ENCODE peak calls at places on chromosome 22, in four cellular contexts. V is H1, M is HepG2, B is GM12878. Q is an unnamed sample.

GRCh38 chr22:36954251-36955014 is 41.0 kb downstream of the CSF2RB start:
- DNase-seq in B (no peak), V (no peak), M (no peak), Q (no peak)

GRCh38 chr22:28900379-28900778 is 17.0 kb downstream of the ZNRF3 start:
- DNase-seq in V (no peak), M (no peak), B (no peak), Q (no peak)

GRCh38 chr22:19103881-19104821 is 18.1 kb downstream of the DGCR2 start:
- DNase-seq in V (no peak), B (no peak), M (no peak), Q (no peak)

GRCh38 chr22:49124588-49124987 is 703.1 kb downstream of the BRD1 start:
- DNase-seq in B (no peak), M (peak; percentile 63), V (no peak), Q (no peak)

GRCh38 chr22:26004477-26004876 is 164.8 kb upstream of the SEZ6L start:
- DNase-seq in V (no peak), B (no peak), M (no peak), Q (no peak)

GRCh38 chr22:46350646-46351045 is 15.1 kb downstream of the TRMU start:
- DNase-seq in M (no peak), V (no peak), B (no peak), Q (no peak)

GRCh38 chr22:49422668-49423067 is 405.0 kb downstream of the BRD1 start:
- DNase-seq in M (no peak), B (no peak), V (no peak), Q (no peak)

GRCh38 chr22:30304495-30305244 is 15.4 kb upstream of the CASTOR1 start:
- DNase-seq in V (no peak), B (no peak), M (no peak), Q (no peak)

GRCh38 chr22:46500201-46500600 is 37.2 kb downstream of the CELSR1 start:
- DNase-seq in B (no peak), M (no peak), V (peak; percentile 54), Q (peak; percentile 66)

GRCh38 chr22:29165336-29166060 is 40.2 kb upstream of the EMID1 start:
- DNase-seq in M (no peak), B (no peak), V (no peak), Q (no peak)

GRCh38 chr22:46150615-46151423 is 493 bp downstream of the PPARA start:
- DNase-seq in B (no peak), M (no peak), V (no peak), Q (no peak)

GRCh38 chr22:24926849-24927579 is 19.5 kb downstream of the LHFPL7 start:
- DNase-seq in M (no peak), B (no peak), V (no peak), Q (no peak)

GRCh38 chr22:29803190-29803589 is 34.9 kb downstream of the ASCC2 start:
- DNase-seq in M (no peak), V (no peak), B (no peak), Q (no peak)

GRCh38 chr22:49197500-49197899 is 630.2 kb downstream of the BRD1 start:
- DNase-seq in B (no peak), V (peak; percentile 17), M (no peak), Q (no peak)

GRCh38 chr22:24137595-24137994 is 43.7 kb upstream of the SUSD2 start:
- DNase-seq in B (no peak), V (no peak), M (no peak), Q (no peak)

GRCh38 chr22:19984201-19984753 is 32.3 kb downstream of the ARVCF start:
- DNase-seq in B (no peak), M (no peak), V (no peak), Q (no peak)

GRCh38 chr22:36565152-36565507 is 36.2 kb upstream of the EIF3D start:
- DNase-seq in V (no peak), M (no peak), B (no peak), Q (no peak)

GRCh38 chr22:30238661-30239420 is 7.7 kb downstream of the LIF start:
- DNase-seq in V (no peak), M (no peak), B (no peak), Q (no peak)

DNA sequence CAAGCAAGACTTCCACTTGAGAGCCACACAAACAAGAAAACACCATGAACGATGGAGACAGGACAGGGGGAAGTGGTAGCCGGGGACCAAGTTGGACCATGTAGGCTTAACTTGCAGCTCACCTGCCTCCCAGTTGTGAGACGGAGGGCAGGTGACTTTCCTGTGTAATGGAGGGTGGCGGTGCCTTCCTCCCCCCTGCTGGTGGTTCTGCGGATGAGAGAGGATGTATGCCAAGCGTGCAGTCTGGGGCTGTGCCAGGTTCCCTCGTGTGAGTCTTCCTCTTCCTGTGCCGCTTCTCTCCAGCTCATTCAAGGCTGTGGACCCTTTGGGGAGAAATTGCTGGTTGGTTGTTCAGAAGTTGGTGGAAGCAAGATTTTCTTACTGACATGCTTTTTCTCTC is 35.1 kb downstream of the MPPED1 start:
- DNase-seq in V (no peak), M (no peak), B (no peak), Q (no peak)
- TF ChIP-seq SUZ12 in V (no peak), M (no peak), B (no peak), Q (no peak)

DNA sequence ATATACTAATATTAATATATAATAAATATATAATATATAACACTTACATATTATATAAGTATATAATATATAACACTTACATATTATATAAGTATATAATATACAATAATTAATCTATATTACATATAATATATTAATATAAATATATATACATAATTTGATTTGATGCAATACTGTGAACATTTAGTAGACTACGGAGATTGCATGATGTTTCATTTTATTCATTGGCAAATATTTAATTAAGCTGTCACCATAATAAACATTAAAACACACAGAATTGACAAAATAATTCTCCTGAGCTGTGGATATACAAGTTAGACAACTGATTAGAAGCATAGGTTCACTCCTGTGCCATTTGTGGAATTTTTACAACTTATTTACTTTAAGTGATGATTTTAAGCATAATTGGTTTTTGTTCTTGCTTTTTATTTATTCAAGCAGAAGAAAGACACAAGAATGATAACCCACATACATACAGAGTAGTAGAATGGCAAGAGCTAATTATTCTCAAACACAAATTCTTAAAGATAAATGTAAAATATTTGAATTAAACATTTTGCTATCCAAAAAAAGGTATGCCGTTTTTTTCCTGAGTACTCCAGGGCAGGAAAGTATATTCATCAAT is 65.8 kb upstream of the TOP3B start:
- DNase-seq in V (no peak), M (no peak), B (no peak), Q (no peak)
- H3K4me1 ChIP-seq in V (no peaks in the 10 kb centered on the region), M (no peaks in the 10 kb centered on the region), B (peaks cover 9% of the 10 kb centered on the region), Q (no peaks in the 10 kb centered on the region)

GRCh38 chr22:27669798-27670599 is 131.6 kb downstream of the MN1 start:
- DNase-seq in V (no peak), M (peak; percentile 92), B (no peak), Q (no peak)
- TF ChIP-seq SUZ12 in V (no peak), M (no peak), B (no peak), Q (no peak)

GRCh38 chr22:38742176-38742942 is 13.4 kb downstream of the SUN2 start:
- DNase-seq in M (no peak), V (no peak), B (no peak), Q (no peak)
- H3K4me1 ChIP-seq in M (peaks cover 25% of the 10 kb centered on the region), V (no peaks in the 10 kb centered on the region), B (no peaks in the 10 kb centered on the region), Q (no peaks in the 10 kb centered on the region)